ENCODE peak calls at places on chromosomes 13 and 19, in eight cellular contexts. T, E, O, K, I, A, D and Z are unnamed samples.

GRCh38 chr19:2248136-2249009 is 750 bp upstream of the AMH start:
- DNase-seq in T (no peak), E (no peak), O (no peak), K (no peak), I (no peak), A (no peak), D (no peak), Z (peak; percentile 47)

GRCh38 chr13:50366488-50367174 is 351.4 kb downstream of the KCNRG start:
- DNase-seq in T (no peak), E (no peak), O (no peak), K (no peak), I (no peak), A (no peak), D (peak; percentile 11), Z (no peak)

GRCh38 chr19:4657262-4657661 is 12.9 kb downstream of the MYDGF start:
- DNase-seq in T (no peak), E (no peak), O (no peak), K (no peak), I (no peak), A (no peak), D (no peak), Z (no peak)

GRCh38 chr19:5652261-5652660 is 28.1 kb downstream of the MICOS13 start:
- DNase-seq in T (no peak), E (no peak), O (no peak), K (peak; percentile 10), I (no peak), A (no peak), D (no peak), Z (no peak)

GRCh38 chr19:51593138-51593890 is 22.2 kb downstream of the ZNF175 start:
- DNase-seq in T (no peak), E (no peak), O (no peak), K (no peak), I (no peak), A (no peak), D (no peak), Z (no peak)

GRCh38 chr19:1837625-1838105 is 10.6 kb downstream of the REXO1 start:
- DNase-seq in T (no peak), E (no peak), O (no peak), K (no peak), I (no peak), A (no peak), D (no peak), Z (no peak)

GRCh38 chr13:49071341-49071937 is 95.7 kb downstream of the FNDC3A start:
- DNase-seq in T (no peak), E (no peak), O (no peak), K (no peak), I (no peak), A (no peak), D (no peak), Z (no peak)

GRCh38 chr19:34559045-34559444 is 77.5 kb downstream of the WTIP start:
- DNase-seq in T (no peak), E (no peak), O (no peak), K (no peak), I (no peak), A (no peak), D (no peak), Z (no peak)

GRCh38 chr19:21569497-21569870 is 64.1 kb downstream of the ZNF429 start:
- DNase-seq in T (no peak), E (peak; percentile 74), O (peak; percentile 30), K (peak; percentile 80), I (no peak), A (no peak), D (peak; percentile 69), Z (peak; percentile 73)

GRCh38 chr19:19745496-19746285 is 12.8 kb upstream of the ZNF14 start:
- DNase-seq in T (no peak), E (no peak), O (no peak), K (no peak), I (no peak), A (no peak), D (no peak), Z (no peak)

GRCh38 chr19:1245468-1245867 is 2.9 kb upstream of the MIDN start:
- DNase-seq in T (no peak), E (no peak), O (no peak), K (no peak), I (no peak), A (no peak), D (no peak), Z (no peak)

GRCh38 chr13:113059891-113060290 is 45.7 kb upstream of the F7 start:
- DNase-seq in T (no peak), E (no peak), O (no peak), K (peak; percentile 28), I (no peak), A (no peak), D (no peak), Z (no peak)

GRCh38 chr13:27792393-27793218 is at the start of gene GSX1:
- DNase-seq in T (peak; percentile 7), E (peak; percentile 64), O (no peak), K (peak; percentile 76), I (no peak), A (peak; percentile 41), D (peak; percentile 69), Z (peak; percentile 52)

GRCh38 chr13:109610517-109610916 is 175.9 kb downstream of the IRS2 start:
- DNase-seq in T (no peak), E (peak; percentile 37), O (no peak), K (peak; percentile 69), I (no peak), A (no peak), D (peak; percentile 67), Z (peak; percentile 83)

GRCh38 chr13:46615888-46616531 is 63.0 kb downstream of the LRCH1 start:
- DNase-seq in T (no peak), E (no peak), O (no peak), K (no peak), I (no peak), A (no peak), D (no peak), Z (no peak)

GRCh38 chr19:3778104-3778867 is 6.3 kb upstream of the RAX2 start:
- DNase-seq in T (no peak), E (no peak), O (no peak), K (no peak), I (no peak), A (no peak), D (no peak), Z (no peak)

GRCh38 chr13:45928843-45929242 is 77.3 kb upstream of the SIAH3 start:
- DNase-seq in T (peak; percentile 28), E (no peak), O (no peak), K (no peak), I (no peak), A (no peak), D (no peak), Z (no peak)

GRCh38 chr13:35470671-35471465 is 5.6 kb downstream of the MAB21L1 start:
- DNase-seq in T (no peak), E (peak; percentile 60), O (no peak), K (no peak), I (no peak), A (no peak), D (no peak), Z (no peak)

GRCh38 chr19:18612772-18613588 is at the start of gene TMEM59L:
- DNase-seq in T (no peak), E (no peak), O (no peak), K (no peak), I (no peak), A (peak; percentile 30), D (no peak), Z (no peak)

GRCh38 chr13:30743319-30744055 is 8.1 kb downstream of the ALOX5AP start:
- DNase-seq in T (peak; percentile 99), E (no peak), O (no peak), K (no peak), I (no peak), A (no peak), D (peak; percentile 73), Z (no peak)

GRCh38 chr13:94784066-94784465 is 71.7 kb upstream of the SOX21 start:
- DNase-seq in T (no peak), E (no peak), O (no peak), K (no peak), I (no peak), A (no peak), D (no peak), Z (no peak)

GRCh38 chr13:40187836-40188591 is 478.4 kb downstream of the FOXO1 start:
- DNase-seq in T (no peak), E (no peak), O (no peak), K (no peak), I (peak; percentile 13), A (no peak), D (no peak), Z (peak; percentile 54)

GRCh38 chr19:3178377-3178972 is at the start of gene S1PR4:
- DNase-seq in T (no peak), E (no peak), O (peak; percentile 39), K (peak; percentile 73), I (peak; percentile 34), A (no peak), D (peak; percentile 86), Z (peak; percentile 86)

GRCh38 chr13:45749026-45749759 is 47.1 kb downstream of the CBY2 start:
- DNase-seq in T (no peak), E (no peak), O (no peak), K (no peak), I (no peak), A (peak; percentile 86), D (no peak), Z (no peak)

GRCh38 chr19:19115954-19116353 is 22.3 kb downstream of the TMEM161A start:
- DNase-seq in T (no peak), E (peak; percentile 43), O (peak; percentile 5), K (peak; percentile 63), I (no peak), A (no peak), D (peak; percentile 54), Z (no peak)

GRCh38 chr13:41494202-41494601 is 36.9 kb downstream of the RGCC start:
- DNase-seq in T (no peak), E (peak; percentile 46), O (no peak), K (no peak), I (no peak), A (no peak), D (no peak), Z (no peak)

GRCh38 chr13:80524447-80525215 is 183.7 kb upstream of the SPRY2 start:
- DNase-seq in T (no peak), E (no peak), O (no peak), K (no peak), I (no peak), A (no peak), D (no peak), Z (no peak)

GRCh38 chr13:52737451-52737850 is 2.2 kb downstream of the CNMD start:
- DNase-seq in T (no peak), E (no peak), O (no peak), K (no peak), I (no peak), A (peak; percentile 95), D (no peak), Z (no peak)

GRCh38 chr19:19181614-19182013 is 10.3 kb downstream of the BORCS8 start:
- DNase-seq in T (no peak), E (no peak), O (no peak), K (no peak), I (no peak), A (no peak), D (no peak), Z (no peak)

GRCh38 chr19:31317542-31317941 is 31.7 kb downstream of the TSHZ3 start:
- DNase-seq in T (no peak), E (no peak), O (no peak), K (no peak), I (no peak), A (no peak), D (no peak), Z (no peak)

GRCh38 chr13:108915634-108916497 is 286.5 kb downstream of the MYO16 start:
- DNase-seq in T (peak; percentile 82), E (peak; percentile 51), O (peak; percentile 36), K (peak; percentile 86), I (peak; percentile 29), A (no peak), D (peak; percentile 85), Z (peak; percentile 86)

GRCh38 chr13:51974485-51974884 is 36.8 kb downstream of the ATP7B start:
- DNase-seq in T (no peak), E (no peak), O (no peak), K (no peak), I (no peak), A (no peak), D (no peak), Z (no peak)

GRCh38 chr19:945401-946252 is 19.8 kb downstream of the ARID3A start:
- DNase-seq in T (no peak), E (no peak), O (no peak), K (no peak), I (no peak), A (no peak), D (no peak), Z (no peak)

GRCh38 chr19:17865364-17866311 is 5.9 kb downstream of the RPL18A start:
- DNase-seq in T (no peak), E (no peak), O (no peak), K (no peak), I (no peak), A (peak; percentile 64), D (peak; percentile 54), Z (no peak)